ENCODE peak calls at places on chromosome 17, in ten cellular contexts. L is tibial artery, I is breast epithelium, C is tibial nerve, P is psoas muscle, R is fibroblast of lung, V is Peyer's patch, X is mucosa of descending colon, K is thoracic aorta, Y is mammary epithelial cell. B is an unnamed sample.

GRCh38 chr17:44900894-44901293 is 1.6 kb upstream of the EFTUD2 start:
- DNase-seq in R (peak; percentile 90), X (no peak), V (no peak), P (no peak), Y (peak; percentile 66), C (no peak), I (no peak), K (no peak), L (peak; percentile 60), B (no peak)

GRCh38 chr17:69452664-69453260 is 38.3 kb downstream of the MAP2K6 start:
- DNase-seq in I (no peak), V (no peak), K (no peak), R (no peak), L (no peak), C (no peak), Y (no peak), P (no peak), X (no peak), B (no peak)

GRCh38 chr17:73030501-73030911 is 62.0 kb downstream of the SLC39A11 start:
- DNase-seq in I (peak; percentile 28), L (no peak), R (peak; percentile 61), K (no peak), C (no peak), P (no peak), V (no peak), X (no peak), Y (no peak), B (no peak)

GRCh38 chr17:8659758-8660410 is 29.4 kb upstream of the MYH10 start:
- DNase-seq in P (no peak), V (no peak), L (no peak), X (no peak), I (no peak), R (no peak), C (no peak), K (no peak), Y (no peak), B (no peak)

GRCh38 chr17:64081802-64082799 is 47.8 kb downstream of the ERN1 start:
- DNase-seq in P (no peak), Y (peak; percentile 83), L (no peak), K (no peak), R (peak; percentile 86), V (peak; percentile 51), X (no peak), I (no peak), C (no peak), B (no peak)

GRCh38 chr17:75147878-75148546 is 6.3 kb downstream of the JPT1 start:
- DNase-seq in X (no peak), P (peak; percentile 17), R (no peak), C (no peak), Y (no peak), L (peak; percentile 15), V (peak; percentile 11), I (no peak), K (no peak), B (no peak)

GRCh38 chr17:13475574-13476223 is 126.0 kb downstream of the HS3ST3A1 start:
- DNase-seq in L (no peak), X (no peak), Y (no peak), V (no peak), P (no peak), I (no peak), C (no peak), R (no peak), K (no peak), B (no peak)

GRCh38 chr17:8821446-8822105 is 22.4 kb upstream of the MFSD6L start:
- DNase-seq in R (no peak), Y (no peak), I (peak; percentile 9), L (peak; percentile 39), X (no peak), V (no peak), P (no peak), C (no peak), K (no peak), B (no peak)

GRCh38 chr17:75854111-75854748 is 905 bp downstream of the WBP2 start:
- DNase-seq in P (peak; percentile 75), I (peak; percentile 58), V (no peak), C (no peak), R (peak; percentile 53), Y (peak; percentile 81), L (peak; percentile 84), X (no peak), K (no peak), B (no peak)

GRCh38 chr17:48596000-48596734 is 2.6 kb upstream of the HOXB5 start:
- DNase-seq in V (no peak), I (no peak), R (peak; percentile 47), K (no peak), X (no peak), Y (no peak), P (no peak), C (no peak), L (no peak), B (no peak)

GRCh38 chr17:34099859-34100258 is 155.2 kb upstream of the CCL2 start:
- DNase-seq in K (no peak), C (no peak), L (no peak), P (no peak), V (no peak), I (no peak), R (no peak), Y (no peak), X (no peak), B (no peak)

GRCh38 chr17:59851431-59852375 is 41.0 kb downstream of the TUBD1 start:
- DNase-seq in I (peak; percentile 75), P (no peak), V (no peak), K (no peak), C (no peak), L (peak; percentile 68), Y (peak; percentile 52), R (peak; percentile 100), X (peak; percentile 63), B (peak; percentile 41)

GRCh38 chr17:59846391-59847165 is 46.2 kb downstream of the TUBD1 start:
- DNase-seq in I (peak; percentile 62), P (peak; percentile 79), L (peak; percentile 77), K (no peak), V (no peak), Y (peak; percentile 95), X (no peak), C (no peak), R (peak; percentile 86), B (no peak)

GRCh38 chr17:59845595-59846390 is 47.0 kb downstream of the TUBD1 start:
- DNase-seq in K (no peak), L (peak; percentile 65), Y (peak; percentile 96), C (no peak), R (peak; percentile 93), X (peak; percentile 74), I (peak; percentile 73), P (peak; percentile 62), V (no peak), B (no peak)

GRCh38 chr17:59848385-59848668 is 44.4 kb downstream of the TUBD1 start:
- DNase-seq in P (no peak), L (peak; percentile 55), X (no peak), I (no peak), R (no peak), K (no peak), V (no peak), C (no peak), Y (no peak), B (no peak)

GRCh38 chr17:59848778-59849177 is 44.0 kb downstream of the TUBD1 start:
- DNase-seq in L (peak; percentile 84), K (no peak), R (peak; percentile 94), X (peak; percentile 78), V (no peak), P (peak; percentile 76), C (peak; percentile 38), Y (peak; percentile 48), I (no peak), B (peak; percentile 69)
- H3K4me1 ChIP-seq in L (peaks cover 55% of the 10 kb centered on the region), K (peaks cover 69% of the 10 kb centered on the region), R (peaks cover 22% of the 10 kb centered on the region), X (peaks cover 84% of the 10 kb centered on the region), V (peaks cover 17% of the 10 kb centered on the region), P (peaks cover 51% of the 10 kb centered on the region), C (peaks cover 44% of the 10 kb centered on the region), Y (peaks cover 55% of the 10 kb centered on the region), I (peaks cover 6% of the 10 kb centered on the region), B (peaks cover 28% of the 10 kb centered on the region)

GRCh38 chr17:31525801-31526549 is 134.5 kb downstream of the RAB11FIP4 start:
- DNase-seq in P (no peak), V (peak; percentile 48), C (no peak), I (no peak), Y (no peak), X (no peak), K (no peak), L (no peak), R (no peak), B (no peak)
- TF ChIP-seq CTCF in P (no peak), V (no peak), C (no peak), I (no peak), Y (peak; percentile 25), X (no peak), K (no peak), L (no peak), R (no peak), B (no peak)

DNA sequence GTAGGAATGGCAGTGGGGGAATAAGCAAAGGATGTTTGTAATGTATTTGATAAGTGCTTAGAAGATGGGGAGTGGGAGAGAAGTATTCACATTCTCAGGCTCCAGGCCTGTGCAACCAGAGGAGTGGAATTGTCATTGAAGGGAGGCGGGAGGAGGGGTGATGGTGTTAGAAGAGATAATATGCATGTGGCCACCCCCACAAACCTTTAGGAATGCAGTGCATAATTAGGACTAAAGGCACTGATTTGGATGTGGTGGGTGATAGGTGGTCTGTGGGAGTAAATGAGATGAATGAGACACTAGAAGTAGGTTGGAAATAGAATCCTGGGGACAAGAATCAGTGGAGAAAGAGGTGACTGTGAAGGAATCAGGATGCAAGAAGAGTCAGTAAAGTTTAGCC is 27.1 kb downstream of the UTP18 start:
- DNase-seq in X (no peak), V (no peak), P (no peak), C (no peak), L (no peak), Y (no peak), K (no peak), I (no peak), R (no peak), B (no peak)
- H3K36me3 ChIP-seq in X (no peaks in the 10 kb centered on the region), V (peaks cover 80% of the 10 kb centered on the region), P (no peaks in the 10 kb centered on the region), C (peaks cover 3% of the 10 kb centered on the region), L (peaks cover 80% of the 10 kb centered on the region), Y (peaks cover 37% of the 10 kb centered on the region), K (peaks cover 31% of the 10 kb centered on the region), I (peaks cover 5% of the 10 kb centered on the region), R (peaks cover 7% of the 10 kb centered on the region), B (peaks cover 16% of the 10 kb centered on the region)

GRCh38 chr17:82106697-82107305 is 8.8 kb upstream of the FASN start:
- DNase-seq in V (no peak), P (peak; percentile 82), C (no peak), L (peak; percentile 75), R (no peak), I (no peak), X (no peak), K (no peak), Y (no peak), B (no peak)

GRCh38 chr17:82104797-82105416 is 6.9 kb upstream of the FASN start:
- DNase-seq in P (no peak), V (no peak), C (no peak), R (no peak), L (no peak), X (no peak), I (no peak), Y (no peak), K (no peak), B (peak; percentile 55)

GRCh38 chr17:82103588-82104451 is 5.8 kb upstream of the FASN start:
- DNase-seq in Y (no peak), C (peak; percentile 82), V (no peak), L (peak; percentile 91), X (peak; percentile 71), K (no peak), I (peak; percentile 84), R (peak; percentile 29), P (peak; percentile 86), B (no peak)

GRCh38 chr17:82105882-82106696 is 8.1 kb upstream of the FASN start:
- DNase-seq in C (no peak), R (peak; percentile 48), V (peak; percentile 76), P (peak; percentile 74), I (peak; percentile 63), Y (peak; percentile 81), X (peak; percentile 84), K (no peak), L (no peak), B (peak; percentile 67)

GRCh38 chr17:82105417-82105881 is 7.4 kb upstream of the FASN start:
- DNase-seq in V (no peak), R (no peak), L (no peak), K (no peak), I (no peak), P (no peak), C (no peak), Y (no peak), X (no peak), B (no peak)
- H3K4me1 ChIP-seq in V (peaks cover 13% of the 10 kb centered on the region), R (peaks cover 10% of the 10 kb centered on the region), L (peaks cover 20% of the 10 kb centered on the region), K (peaks cover 37% of the 10 kb centered on the region), I (peaks cover 35% of the 10 kb centered on the region), P (peaks cover 49% of the 10 kb centered on the region), C (peaks cover 38% of the 10 kb centered on the region), Y (peaks cover 29% of the 10 kb centered on the region), X (peaks cover 34% of the 10 kb centered on the region), B (peaks cover 10% of the 10 kb centered on the region)

B was measured in heart left ventricle.